ENCODE peak calls at places on chromosomes 7 and 10, in seven cellular contexts. W, X, L, M, Y, O and Q are unnamed samples.

GRCh38 chr7:104960741-104961479 is 53.1 kb upstream of the KMT2E start:
- DNase-seq in W (no peak), X (no peak), L (no peak), M (no peak), Y (no peak), O (no peak), Q (no peak)

GRCh38 chr10:68235111-68235510 is 3.2 kb upstream of the ATOH7 start:
- DNase-seq in W (no peak), X (no peak), L (no peak), M (no peak), Y (no peak), O (no peak), Q (no peak)

GRCh38 chr7:4621401-4621800 is 60.7 kb upstream of the FOXK1 start:
- DNase-seq in W (no peak), X (no peak), L (no peak), M (no peak), Y (no peak), O (no peak), Q (no peak)

GRCh38 chr10:61548371-61548770 is 95.2 kb upstream of the TMEM26 start:
- DNase-seq in W (no peak), X (no peak), L (no peak), M (no peak), Y (no peak), O (no peak), Q (no peak)

GRCh38 chr10:88980836-88981235 is 9.8 kb upstream of the FAS start:
- DNase-seq in W (no peak), X (no peak), L (no peak), M (no peak), Y (no peak), O (no peak), Q (no peak)

GRCh38 chr7:44307905-44308740 is 17.3 kb downstream of the CAMK2B start:
- DNase-seq in W (no peak), X (no peak), L (no peak), M (no peak), Y (no peak), O (peak), Q (no peak)

GRCh38 chr7:148787571-148788295 is 89.0 kb downstream of the CUL1 start:
- DNase-seq in W (no peak), X (no peak), L (no peak), M (no peak), Y (no peak), O (no peak), Q (no peak)

GRCh38 chr7:108454674-108455523 is 1.3 kb downstream of the NRCAM start:
- DNase-seq in W (peak), X (peak), L (no peak), M (peak), Y (no peak), O (no peak), Q (peak)

GRCh38 chr7:77459311-77459726 is 43.2 kb upstream of the GSAP start:
- DNase-seq in W (no peak), X (no peak), L (no peak), M (no peak), Y (no peak), O (no peak), Q (no peak)
- H3K27ac ChIP-seq in W (no peak), X (no peak), L (no peak), M (no peak), Y (no peak), O (no peak), Q (no peak)

GRCh38 chr7:155533120-155533826 is 13.1 kb downstream of the CNPY1 start:
- DNase-seq in W (peak), X (no peak), L (no peak), M (no peak), Y (peak), O (no peak), Q (no peak)

GRCh38 chr7:155533827-155534690 is 12.3 kb downstream of the CNPY1 start:
- DNase-seq in W (peak), X (no peak), L (no peak), M (no peak), Y (peak), O (no peak), Q (peak)

GRCh38 chr7:155534691-155535090 is 11.7 kb downstream of the CNPY1 start:
- DNase-seq in W (no peak), X (no peak), L (no peak), M (no peak), Y (peak), O (no peak), Q (no peak)

GRCh38 chr7:155538293-155538692 is 8.1 kb downstream of the CNPY1 start:
- DNase-seq in W (no peak), X (no peak), L (no peak), M (no peak), Y (no peak), O (no peak), Q (no peak)

DNA sequence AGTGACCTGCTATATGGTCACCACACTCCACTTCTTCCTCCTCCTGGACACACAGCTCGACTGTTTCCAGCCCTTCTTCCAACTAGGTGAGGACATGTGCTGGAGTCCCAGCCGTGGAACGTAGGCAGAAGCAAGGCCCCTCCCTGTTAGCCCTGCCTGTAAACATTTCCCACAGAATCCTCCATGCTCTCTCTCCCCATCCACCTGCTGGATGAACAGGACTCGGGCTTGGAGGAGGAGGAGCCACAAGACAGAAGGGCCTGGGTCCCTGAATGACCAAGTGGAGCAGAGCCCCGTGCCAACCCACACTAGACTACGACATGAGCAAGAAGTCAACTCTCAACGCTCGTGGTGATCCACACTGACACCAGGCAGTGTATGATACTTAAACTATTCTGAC is 9.9 kb downstream of the CNPY1 start:
- DNase-seq in W (no peak), X (no peak), L (no peak), M (no peak), Y (no peak), O (no peak), Q (no peak)
- H3K27ac ChIP-seq in W (no peak), X (no peak), L (no peak), M (no peak), Y (no peak), O (no peak), Q (no peak)

GRCh38 chr7:192701-193536 is 548 bp downstream of the FAM20C start:
- DNase-seq in W (no peak), X (no peak), L (no peak), M (no peak), Y (no peak), O (peak), Q (peak)
- H3K27ac ChIP-seq in W (no peak), X (no peak), L (peak), M (no peak), Y (peak), O (peak), Q (peak)

DNA sequence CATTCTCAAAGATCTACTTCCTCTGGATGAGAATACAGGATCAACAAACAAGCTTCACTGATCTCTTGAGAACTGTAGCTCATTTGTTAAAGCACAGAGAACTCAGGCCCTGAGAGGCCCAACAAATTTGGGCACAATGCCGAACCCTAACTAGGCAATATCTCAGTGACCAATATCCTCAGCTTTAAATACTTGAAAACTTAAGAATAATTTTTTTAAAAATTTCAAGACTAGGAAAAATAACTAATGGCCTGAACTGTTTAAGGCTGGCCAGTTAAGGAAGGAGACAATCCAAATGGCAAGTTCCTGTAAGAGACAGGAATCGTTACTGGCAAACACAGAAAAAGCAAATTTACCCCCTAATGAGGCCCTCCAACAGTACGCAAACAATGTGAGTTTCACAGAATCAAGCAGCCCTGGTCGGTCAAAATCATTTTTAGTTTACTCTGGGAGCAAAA is 39.7 kb downstream of the NT5C2 start:
- DNase-seq in W (peak), X (peak), L (no peak), M (no peak), Y (no peak), O (no peak), Q (no peak)
- H3K27ac ChIP-seq in W (peak), X (peak), L (peak), M (no peak), Y (peak), O (peak), Q (peak)

GRCh38 chr10:103626178-103626577 is 132.7 kb downstream of the NEURL1 start:
- DNase-seq in W (no peak), X (no peak), L (no peak), M (no peak), Y (no peak), O (no peak), Q (peak)
- H3K27ac ChIP-seq in W (no peak), X (no peak), L (peak), M (no peak), Y (no peak), O (no peak), Q (no peak)

GRCh38 chr7:131518626-131519025 is 37.8 kb downstream of the PODXL start:
- DNase-seq in W (no peak), X (no peak), L (no peak), M (no peak), Y (peak), O (peak), Q (no peak)
- H3K27ac ChIP-seq in W (peak), X (no peak), L (no peak), M (no peak), Y (peak), O (no peak), Q (no peak)

DNA sequence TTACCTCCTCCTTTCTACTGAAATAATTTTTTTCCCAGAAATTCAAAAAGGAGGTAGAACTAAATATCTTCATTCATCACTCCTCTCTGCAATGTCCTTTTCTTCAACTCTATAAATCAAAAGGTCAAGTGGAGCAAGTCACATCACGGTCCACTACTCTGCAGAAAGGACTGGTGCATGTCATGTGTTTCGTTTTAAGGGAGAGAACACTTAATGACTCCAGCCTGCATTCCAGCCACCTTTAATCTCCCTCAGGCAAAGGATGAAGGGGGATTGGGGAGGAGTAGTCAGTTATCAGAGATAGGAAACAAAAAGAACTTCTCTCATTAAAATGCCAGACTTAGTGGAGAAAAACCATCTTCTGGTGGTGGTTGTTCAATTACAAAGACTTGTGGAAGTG is 78.9 kb downstream of the ANK3 start:
- DNase-seq in W (no peak), X (no peak), L (no peak), M (no peak), Y (no peak), O (no peak), Q (no peak)
- H3K27ac ChIP-seq in W (no peak), X (no peak), L (peak), M (no peak), Y (no peak), O (no peak), Q (no peak)

GRCh38 chr10:96275685-96276418 is 4.5 kb upstream of the BLNK start:
- DNase-seq in W (no peak), X (no peak), L (no peak), M (no peak), Y (no peak), O (peak), Q (no peak)
- H3K27ac ChIP-seq in W (no peak), X (no peak), L (no peak), M (no peak), Y (no peak), O (peak), Q (no peak)

GRCh38 chr10:27642023-27642589 is 103.5 kb downstream of the MKX start:
- DNase-seq in W (no peak), X (no peak), L (no peak), M (no peak), Y (no peak), O (no peak), Q (no peak)

GRCh38 chr10:27646604-27647191 is 98.9 kb downstream of the MKX start:
- DNase-seq in W (no peak), X (no peak), L (no peak), M (no peak), Y (no peak), O (no peak), Q (no peak)

GRCh38 chr10:27643296-27643695 is 102.3 kb downstream of the MKX start:
- DNase-seq in W (no peak), X (no peak), L (no peak), M (no peak), Y (no peak), O (no peak), Q (no peak)

GRCh38 chr10:27644307-27644939 is 101.2 kb downstream of the MKX start:
- DNase-seq in W (no peak), X (no peak), L (no peak), M (no peak), Y (no peak), O (no peak), Q (no peak)

GRCh38 chr10:27646194-27646593 is 99.4 kb downstream of the MKX start:
- DNase-seq in W (no peak), X (no peak), L (no peak), M (no peak), Y (no peak), O (no peak), Q (no peak)
- H3K27ac ChIP-seq in W (no peak), X (no peak), L (no peak), M (no peak), Y (no peak), O (no peak), Q (no peak)